ENCODE peak calls at places on chromosomes 2 and 18, in ten cellular contexts. U is RWPE1; D is esophagus squamous epithelium; G is AG04449; M is cardiac muscle cell; F is prostate gland; I is activated CD8-positive, alpha-beta T cell treated with anti-CD3 and anti-CD28 coated beads for 36 hours; V is fibroblast of lung; N is GM20000; R is colonic mucosa. J is an unnamed sample.

GRCh38 chr2:159744363-159744762 is 32.1 kb downstream of the MARCHF7 start:
- DNase-seq in U (no peak), D (no peak), G (peak), M (peak), F (no peak), I (no peak), V (no peak), N (no peak), R (no peak), J (no peak)

GRCh38 chr2:8407332-8407731 is 274.5 kb upstream of the ID2 start:
- DNase-seq in U (no peak), D (no peak), G (no peak), M (no peak), F (no peak), I (no peak), V (no peak), N (no peak), R (no peak), J (no peak)

GRCh38 chr18:50395093-50395492 is 20.2 kb downstream of the SKA1 start:
- DNase-seq in U (no peak), D (no peak), G (no peak), M (no peak), F (no peak), I (no peak), V (no peak), N (no peak), R (no peak), J (no peak)

GRCh38 chr18:45169610-45170009 is 445.7 kb upstream of the SLC14A2 start:
- DNase-seq in U (peak), D (no peak), G (peak), M (peak), F (no peak), I (no peak), V (peak), N (no peak), R (no peak), J (no peak)

GRCh38 chr2:195848119-195848899 is 191.3 kb downstream of the SLC39A10 start:
- DNase-seq in U (no peak), D (no peak), G (no peak), M (no peak), F (no peak), I (peak), V (no peak), N (no peak), R (no peak), J (no peak)

GRCh38 chr2:133936601-133937000 is 317.3 kb upstream of the MGAT5 start:
- DNase-seq in U (no peak), D (no peak), G (no peak), M (no peak), F (no peak), I (no peak), V (no peak), N (no peak), R (no peak), J (no peak)

GRCh38 chr2:11592671-11593574 is 59.1 kb downstream of the GREB1 start:
- DNase-seq in U (no peak), D (no peak), G (no peak), M (no peak), F (no peak), I (no peak), V (no peak), N (no peak), R (no peak), J (no peak)

GRCh38 chr2:241061275-241061674 is 40.8 kb downstream of the MTERF4 start:
- DNase-seq in U (peak), D (no peak), G (no peak), M (peak), F (peak), I (no peak), V (peak), N (no peak), R (no peak), J (no peak)

GRCh38 chr2:3127279-3127690 is 250.3 kb downstream of the EIPR1 start:
- DNase-seq in U (no peak), D (no peak), G (no peak), M (no peak), F (no peak), I (no peak), V (no peak), N (no peak), R (no peak), J (no peak)

GRCh38 chr18:54416459-54416858 is 58.8 kb downstream of the C18orf54 start:
- DNase-seq in U (no peak), D (no peak), G (peak), M (peak), F (no peak), I (no peak), V (peak), N (no peak), R (no peak), J (no peak)

GRCh38 chr2:220959391-220959802 is 612.7 kb downstream of the EPHA4 start:
- DNase-seq in U (no peak), D (no peak), G (no peak), M (no peak), F (peak), I (no peak), V (peak), N (no peak), R (no peak), J (no peak)

GRCh38 chr2:181570833-181571661 is 85.9 kb downstream of the CERKL start:
- DNase-seq in U (no peak), D (no peak), G (no peak), M (peak), F (no peak), I (no peak), V (peak), N (no peak), R (no peak), J (no peak)

GRCh38 chr18:3088444-3088843 is 75.5 kb upstream of the LPIN2 start:
- DNase-seq in U (peak), D (no peak), G (no peak), M (no peak), F (no peak), I (no peak), V (peak), N (no peak), R (no peak), J (no peak)

GRCh38 chr2:99337931-99338580 is 867 bp downstream of the EIF5B start:
- DNase-seq in U (peak), D (no peak), G (no peak), M (peak), F (no peak), I (peak), V (peak), N (peak), R (no peak), J (no peak)

GRCh38 chr2:201233192-201234166 is 26.9 kb upstream of the CASP8 start:
- DNase-seq in U (peak), D (peak), G (no peak), M (peak), F (peak), I (peak), V (peak), N (peak), R (peak), J (peak)

GRCh38 chr2:6780765-6781274 is 84.9 kb downstream of the CMPK2 start:
- DNase-seq in U (no peak), D (no peak), G (no peak), M (peak), F (no peak), I (peak), V (peak), N (no peak), R (peak), J (peak)

GRCh38 chr2:129908721-129909373 is 70.6 kb upstream of the RAB6C start:
- DNase-seq in U (no peak), D (no peak), G (no peak), M (no peak), F (no peak), I (no peak), V (no peak), N (no peak), R (peak), J (no peak)

GRCh38 chr2:152655880-152656279 is 61.4 kb downstream of the PRPF40A start:
- DNase-seq in U (no peak), D (no peak), G (no peak), M (no peak), F (no peak), I (no peak), V (no peak), N (no peak), R (no peak), J (no peak)

GRCh38 chr2:38277245-38278119 is 99.6 kb downstream of the ATL2 start:
- DNase-seq in U (no peak), D (no peak), G (no peak), M (no peak), F (no peak), I (no peak), V (no peak), N (no peak), R (no peak), J (no peak)

GRCh38 chr2:231334179-231334930 is 61.2 kb upstream of the B3GNT7 start:
- DNase-seq in U (no peak), D (no peak), G (no peak), M (no peak), F (no peak), I (no peak), V (no peak), N (no peak), R (no peak), J (no peak)

GRCh38 chr18:51346404-51346803 is 148.9 kb upstream of the MEX3C start:
- DNase-seq in U (no peak), D (no peak), G (no peak), M (no peak), F (no peak), I (no peak), V (no peak), N (no peak), R (no peak), J (no peak)

GRCh38 chr2:102736174-102736606 is 25.6 kb upstream of the TMEM182 start:
- DNase-seq in U (peak), D (no peak), G (no peak), M (peak), F (no peak), I (no peak), V (peak), N (peak), R (peak), J (no peak)

GRCh38 chr2:27075219-27075871 is 3.1 kb upstream of the EMILIN1 start:
- DNase-seq in U (no peak), D (no peak), G (no peak), M (peak), F (no peak), I (peak), V (peak), N (no peak), R (no peak), J (no peak)

GRCh38 chr2:219392754-219393153 is 5.0 kb upstream of the DNPEP start:
- DNase-seq in U (no peak), D (no peak), G (no peak), M (no peak), F (no peak), I (no peak), V (no peak), N (no peak), R (no peak), J (no peak)

GRCh38 chr2:110748489-110748867 is 16.1 kb downstream of the ACOXL start:
- DNase-seq in U (no peak), D (no peak), G (no peak), M (no peak), F (no peak), I (peak), V (no peak), N (peak), R (no peak), J (no peak)

GRCh38 chr2:72576459-72576858 is 249.4 kb downstream of the EXOC6B start:
- DNase-seq in U (no peak), D (no peak), G (no peak), M (peak), F (no peak), I (no peak), V (no peak), N (no peak), R (no peak), J (no peak)

GRCh38 chr2:162037886-162038285 is 36.1 kb downstream of the DPP4 start:
- DNase-seq in U (no peak), D (no peak), G (no peak), M (no peak), F (no peak), I (no peak), V (no peak), N (no peak), R (no peak), J (no peak)

GRCh38 chr2:62934501-62934900 is 116.1 kb upstream of the OTX1 start:
- DNase-seq in U (no peak), D (no peak), G (no peak), M (peak), F (no peak), I (no peak), V (no peak), N (no peak), R (no peak), J (no peak)

GRCh38 chr18:80179857-80180558 is 67.3 kb downstream of the PARD6G start:
- DNase-seq in U (peak), D (no peak), G (no peak), M (no peak), F (peak), I (no peak), V (no peak), N (no peak), R (no peak), J (no peak)
- TF ChIP-seq CTCF in U (no peak), D (no peak), G (no peak), M (no peak), F (peak), I (no peak), V (no peak), N (no peak), R (no peak), J (no peak)

GRCh38 chr2:19313553-19313952 is 44.9 kb downstream of the OSR1 start:
- DNase-seq in U (no peak), D (no peak), G (no peak), M (no peak), F (no peak), I (no peak), V (no peak), N (no peak), R (no peak), J (no peak)

GRCh38 chr2:19312949-19313348 is 45.5 kb downstream of the OSR1 start:
- DNase-seq in U (peak), D (no peak), G (no peak), M (peak), F (no peak), I (no peak), V (peak), N (peak), R (no peak), J (no peak)
- TF ChIP-seq CTCF in U (no peak), D (no peak), G (peak), M (peak), F (no peak), I (no peak), V (peak), N (no peak), R (no peak), J (no peak)

GRCh38 chr18:65206551-65207260 is 544.1 kb upstream of the CDH7 start:
- DNase-seq in U (no peak), D (no peak), G (no peak), M (no peak), F (no peak), I (no peak), V (no peak), N (no peak), R (no peak), J (no peak)
- TF ChIP-seq CTCF in U (no peak), D (no peak), G (no peak), M (no peak), F (no peak), I (no peak), V (no peak), N (no peak), R (no peak), J (no peak)

GRCh38 chr2:165558832-165559231 is 89.3 kb downstream of the CSRNP3 start:
- DNase-seq in U (no peak), D (no peak), G (no peak), M (no peak), F (no peak), I (no peak), V (peak), N (no peak), R (no peak), J (no peak)
- TF ChIP-seq CTCF in U (no peak), D (no peak), G (no peak), M (no peak), F (no peak), I (no peak), V (no peak), N (no peak), R (no peak), J (no peak)

DNA sequence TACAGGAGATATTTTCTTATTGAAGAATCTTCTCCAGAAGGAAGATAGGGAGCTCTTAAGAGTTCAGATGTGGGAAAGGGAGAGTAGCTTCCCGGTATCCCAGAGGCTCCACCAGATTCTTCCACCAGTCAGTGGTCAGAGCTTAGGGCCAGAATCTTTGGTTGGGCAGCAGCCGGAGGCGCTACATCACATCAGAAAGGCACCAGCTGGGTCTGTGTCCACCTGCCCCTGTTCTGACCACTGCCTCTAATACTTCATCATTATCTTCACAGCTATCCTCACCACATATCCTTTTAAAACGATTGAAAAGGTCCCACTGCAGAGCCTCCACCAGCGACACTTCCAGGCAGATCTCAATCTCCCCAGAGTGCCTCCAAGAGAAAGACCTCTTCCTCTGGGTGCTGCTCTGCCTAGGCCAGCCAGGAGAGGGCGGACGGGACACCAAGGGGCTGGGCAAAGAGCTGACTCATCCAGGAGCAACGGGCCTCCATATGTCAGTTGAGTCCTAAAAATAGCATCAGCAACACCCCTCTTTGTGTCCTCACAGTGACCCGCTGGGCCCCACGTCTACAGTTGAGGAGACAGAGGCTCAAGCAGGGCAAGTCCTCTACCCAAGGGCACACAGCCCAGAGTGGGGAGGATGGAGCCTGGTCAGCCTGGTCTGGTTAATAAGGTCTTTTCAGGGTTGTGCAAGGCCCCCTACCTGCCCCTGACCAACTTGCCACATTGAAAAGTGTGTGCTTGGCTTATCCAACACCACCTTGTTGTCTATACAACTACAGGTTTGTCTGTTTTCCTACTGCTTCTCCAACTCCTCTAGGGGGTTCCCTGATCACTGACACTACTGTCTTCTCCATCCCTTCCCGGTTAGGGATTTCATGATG is 81.2 kb downstream of the ADD2 start:
- DNase-seq in U (peak), D (no peak), G (peak), M (peak), F (no peak), I (peak), V (peak), N (peak), R (no peak), J (peak)
- TF ChIP-seq CTCF in U (no peak), D (no peak), G (peak), M (peak), F (no peak), I (peak), V (no peak), N (peak), R (no peak), J (peak)

GRCh38 chr2:12882393-12882792 is 165.7 kb downstream of the TRIB2 start:
- DNase-seq in U (no peak), D (no peak), G (no peak), M (no peak), F (no peak), I (no peak), V (no peak), N (no peak), R (no peak), J (no peak)

GRCh38 chr2:12884713-12885282 is 168.1 kb downstream of the TRIB2 start:
- DNase-seq in U (peak), D (no peak), G (peak), M (peak), F (no peak), I (no peak), V (peak), N (no peak), R (no peak), J (no peak)

GRCh38 chr2:12879649-12880048 is 162.9 kb downstream of the TRIB2 start:
- DNase-seq in U (no peak), D (no peak), G (no peak), M (no peak), F (no peak), I (no peak), V (no peak), N (no peak), R (no peak), J (no peak)

GRCh38 chr2:12883911-12884310 is 167.2 kb downstream of the TRIB2 start:
- DNase-seq in U (no peak), D (no peak), G (no peak), M (peak), F (no peak), I (no peak), V (no peak), N (no peak), R (no peak), J (no peak)

GRCh38 chr2:12881952-12882351 is 165.2 kb downstream of the TRIB2 start:
- DNase-seq in U (no peak), D (no peak), G (no peak), M (no peak), F (no peak), I (no peak), V (no peak), N (no peak), R (no peak), J (no peak)
- TF ChIP-seq CTCF in U (no peak), D (no peak), G (no peak), M (no peak), F (no peak), I (no peak), V (no peak), N (no peak), R (no peak), J (no peak)

GRCh38 chr2:124032799-124033198 is 7.7 kb downstream of the CNTNAP5 start:
- DNase-seq in U (no peak), D (no peak), G (no peak), M (no peak), F (no peak), I (no peak), V (no peak), N (no peak), R (no peak), J (no peak)

GRCh38 chr2:124025896-124026295 is 809 bp downstream of the CNTNAP5 start:
- DNase-seq in U (no peak), D (no peak), G (no peak), M (no peak), F (no peak), I (no peak), V (no peak), N (no peak), R (no peak), J (no peak)

GRCh38 chr2:124025349-124025720 is 248 bp downstream of the CNTNAP5 start:
- DNase-seq in U (no peak), D (no peak), G (no peak), M (no peak), F (no peak), I (no peak), V (no peak), N (no peak), R (no peak), J (no peak)

GRCh38 chr2:124024491-124025348 is at the start of gene CNTNAP5:
- DNase-seq in U (peak), D (no peak), G (no peak), M (peak), F (no peak), I (peak), V (peak), N (peak), R (peak), J (no peak)

DNA sequence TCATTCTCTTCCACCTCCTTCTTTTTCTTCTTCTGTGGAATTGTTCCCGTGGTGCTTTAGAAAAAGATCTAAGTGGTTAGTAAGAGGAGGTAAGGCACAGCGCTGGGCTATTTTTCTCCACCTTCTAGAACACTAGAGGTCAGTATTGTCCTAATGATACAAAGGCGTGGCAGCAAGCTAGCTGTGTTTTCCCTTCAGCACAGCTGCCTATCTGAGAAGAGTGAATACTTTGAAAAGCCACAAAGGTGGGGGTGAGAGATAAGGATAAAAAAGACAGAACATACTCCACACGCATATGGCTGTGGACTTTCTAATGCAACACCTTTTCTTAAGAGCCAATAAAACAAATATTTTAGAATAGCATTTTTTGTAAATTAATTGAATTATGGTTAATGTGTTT is 2.1 kb downstream of the CNTNAP5 start:
- DNase-seq in U (peak), D (no peak), G (no peak), M (peak), F (peak), I (peak), V (peak), N (peak), R (no peak), J (no peak)
- TF ChIP-seq CTCF in U (peak), D (no peak), G (peak), M (peak), F (peak), I (peak), V (peak), N (peak), R (peak), J (no peak)

DNA sequence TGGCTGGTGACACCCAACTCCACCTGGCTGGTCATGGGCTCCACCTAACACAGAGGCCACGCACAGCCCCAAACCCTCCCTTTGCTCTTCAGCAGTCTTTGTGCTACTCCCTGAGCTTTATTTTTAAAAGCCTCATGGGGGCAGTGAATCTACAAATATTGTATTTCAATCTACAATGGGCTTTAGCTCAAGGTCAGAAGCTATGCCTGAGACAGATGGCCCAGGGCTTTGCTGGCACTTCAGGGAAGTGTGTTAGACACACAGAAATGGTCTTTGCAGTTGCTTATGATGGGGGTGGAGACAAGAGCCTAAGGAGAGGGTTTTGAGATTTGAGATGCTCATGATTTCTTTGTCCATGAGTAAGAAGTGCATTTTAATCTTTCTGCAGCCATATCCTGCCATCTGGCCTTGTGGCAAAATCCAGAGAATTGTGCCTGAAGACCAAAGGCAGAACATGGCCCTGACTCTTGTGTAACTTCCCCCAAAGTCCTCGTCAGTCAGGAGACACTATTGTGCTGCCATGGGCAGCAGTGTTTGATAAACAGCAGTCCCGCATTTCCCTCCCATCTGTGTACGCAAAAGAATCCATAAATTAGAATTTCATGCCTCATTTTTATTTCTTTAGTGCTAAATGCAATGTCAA is 92.6 kb downstream of the VAPA start:
- DNase-seq in U (peak), D (no peak), G (no peak), M (peak), F (no peak), I (no peak), V (peak), N (no peak), R (no peak), J (peak)
- TF ChIP-seq CTCF in U (no peak), D (no peak), G (peak), M (peak), F (peak), I (no peak), V (peak), N (no peak), R (no peak), J (no peak)